ENCODE peak calls at places on chromosomes 3 and 15, in four cellular contexts. One of them, this sample, is unnamed.

GRCh38 chr3:60582285-60582684 is 669.0 kb downstream of the FHIT start:
- DNase-seq in Panc1: no peak
- DNase-seq in Calu3: no peak
- DNase-seq in progenitor cell of endocrine pancreas: no peak
- DNase-seq in this sample: no peak

GRCh38 chr3:136899622-136900158 is 37.7 kb downstream of the NCK1 start:
- DNase-seq in Panc1: no peak
- DNase-seq in Calu3: no peak
- DNase-seq in progenitor cell of endocrine pancreas: no peak
- DNase-seq in this sample: no peak

GRCh38 chr15:38072507-38073277 is 138.3 kb downstream of the TMCO5A start:
- DNase-seq in Panc1: no peak
- DNase-seq in Calu3: peak
- DNase-seq in progenitor cell of endocrine pancreas: peak
- DNase-seq in this sample: no peak

GRCh38 chr15:67413770-67414429 is 107.0 kb upstream of the C15orf61 start:
- DNase-seq in Panc1: no peak
- DNase-seq in Calu3: peak
- DNase-seq in progenitor cell of endocrine pancreas: no peak
- DNase-seq in this sample: no peak

GRCh38 chr3:154161806-154162205 is 40.6 kb downstream of the ARHGEF26 start:
- DNase-seq in Panc1: no peak
- DNase-seq in Calu3: no peak
- DNase-seq in progenitor cell of endocrine pancreas: no peak
- DNase-seq in this sample: no peak

GRCh38 chr3:133598405-133598804 is 24.9 kb downstream of the CDV3 start:
- DNase-seq in Panc1: no peak
- DNase-seq in Calu3: no peak
- DNase-seq in progenitor cell of endocrine pancreas: no peak
- DNase-seq in this sample: no peak

GRCh38 chr15:82963356-82964341 is 11.1 kb upstream of the HOMER2 start:
- DNase-seq in Panc1: no peak
- DNase-seq in Calu3: no peak
- DNase-seq in progenitor cell of endocrine pancreas: no peak
- DNase-seq in this sample: no peak

GRCh38 chr15:42632100-42632675 is 56.8 kb downstream of the STARD9 start:
- DNase-seq in Panc1: no peak
- DNase-seq in Calu3: no peak
- DNase-seq in progenitor cell of endocrine pancreas: no peak
- DNase-seq in this sample: no peak

GRCh38 chr3:99704417-99704816 is 66.0 kb downstream of the COL8A1 start:
- DNase-seq in Panc1: no peak
- DNase-seq in Calu3: no peak
- DNase-seq in progenitor cell of endocrine pancreas: no peak
- DNase-seq in this sample: no peak
- TF ChIP-seq CTCF in Panc1: no peak
- TF ChIP-seq CTCF in Calu3: no peak
- TF ChIP-seq CTCF in progenitor cell of endocrine pancreas: no peak
- TF ChIP-seq CTCF in this sample: no peak

GRCh38 chr3:31725976-31726375 is 193.3 kb downstream of the STT3B start:
- DNase-seq in Panc1: no peak
- DNase-seq in Calu3: no peak
- DNase-seq in progenitor cell of endocrine pancreas: no peak
- DNase-seq in this sample: no peak

GRCh38 chr3:31721709-31722108 is 189.0 kb downstream of the STT3B start:
- DNase-seq in Panc1: no peak
- DNase-seq in Calu3: no peak
- DNase-seq in progenitor cell of endocrine pancreas: no peak
- DNase-seq in this sample: no peak

GRCh38 chr3:31725568-31725967 is 192.8 kb downstream of the STT3B start:
- DNase-seq in Panc1: no peak
- DNase-seq in Calu3: no peak
- DNase-seq in progenitor cell of endocrine pancreas: no peak
- DNase-seq in this sample: no peak

GRCh38 chr3:31724144-31724543 is 191.4 kb downstream of the STT3B start:
- DNase-seq in Panc1: no peak
- DNase-seq in Calu3: no peak
- DNase-seq in progenitor cell of endocrine pancreas: no peak
- DNase-seq in this sample: no peak

GRCh38 chr3:31724681-31725080 is 192.0 kb downstream of the STT3B start:
- DNase-seq in Panc1: no peak
- DNase-seq in Calu3: no peak
- DNase-seq in progenitor cell of endocrine pancreas: no peak
- DNase-seq in this sample: no peak
- TF ChIP-seq CTCF in Panc1: peak
- TF ChIP-seq CTCF in Calu3: no peak
- TF ChIP-seq CTCF in progenitor cell of endocrine pancreas: peak
- TF ChIP-seq CTCF in this sample: peak

GRCh38 chr3:166685246-166685645 is 694.9 kb downstream of the ZBBX start:
- DNase-seq in Panc1: no peak
- DNase-seq in Calu3: no peak
- DNase-seq in progenitor cell of endocrine pancreas: no peak
- DNase-seq in this sample: no peak
- TF ChIP-seq CTCF in Panc1: no peak
- TF ChIP-seq CTCF in Calu3: no peak
- TF ChIP-seq CTCF in progenitor cell of endocrine pancreas: no peak
- TF ChIP-seq CTCF in this sample: no peak

GRCh38 chr3:7546219-7546618 is 685.3 kb downstream of the GRM7 start:
- DNase-seq in Panc1: no peak
- DNase-seq in Calu3: peak
- DNase-seq in progenitor cell of endocrine pancreas: no peak
- DNase-seq in this sample: no peak
- TF ChIP-seq CTCF in Panc1: no peak
- TF ChIP-seq CTCF in Calu3: no peak
- TF ChIP-seq CTCF in progenitor cell of endocrine pancreas: no peak
- TF ChIP-seq CTCF in this sample: no peak

DNA sequence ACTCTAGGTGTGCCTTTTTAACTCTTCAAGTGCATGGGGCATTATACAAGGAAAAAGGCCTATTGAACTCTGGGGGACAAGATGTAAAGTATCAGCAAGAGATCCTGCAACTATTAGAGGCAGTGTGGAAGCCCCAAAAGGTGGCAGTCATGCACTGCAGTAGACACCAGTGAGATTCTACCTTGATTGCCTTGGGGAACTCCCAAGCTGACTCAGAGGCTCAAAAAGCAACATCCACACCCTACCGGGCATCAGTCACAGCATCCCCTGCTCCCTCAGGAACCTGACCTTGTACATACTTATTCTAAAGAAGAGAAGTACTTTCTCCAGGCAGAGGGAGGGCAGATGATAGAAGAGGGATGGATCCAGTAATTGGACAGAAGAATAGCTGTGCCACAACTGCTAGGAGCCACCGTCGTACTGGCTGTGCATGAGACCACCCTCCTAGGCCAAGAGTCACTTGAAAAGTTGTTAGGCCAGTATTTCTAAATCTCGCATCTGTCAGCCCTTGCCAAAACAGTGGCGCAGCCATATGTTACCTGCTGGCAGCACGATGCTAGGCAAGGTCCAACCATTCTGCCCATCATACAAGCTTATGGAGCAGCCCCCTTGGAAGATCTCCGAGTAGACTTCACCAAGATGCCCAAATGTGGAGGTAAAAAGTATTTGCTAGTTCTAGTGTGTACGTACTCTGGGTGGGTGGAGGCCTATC is 523.1 kb upstream of the FRG2C start:
- DNase-seq in Panc1: no peak
- DNase-seq in Calu3: peak
- DNase-seq in progenitor cell of endocrine pancreas: no peak
- DNase-seq in this sample: no peak
- TF ChIP-seq CTCF in Panc1: no peak
- TF ChIP-seq CTCF in Calu3: no peak
- TF ChIP-seq CTCF in progenitor cell of endocrine pancreas: no peak
- TF ChIP-seq CTCF in this sample: no peak

This sample was measured in CD14-positive monocyte.